ENCODE peak calls at places on chromosomes 6 and 20, in ten cellular contexts. One of them, this sample, is unnamed.

GRCh38 chr20:37228111-37228510 is 33.5 kb downstream of the GHRH start:
- DNase-seq in MCF 10A: no peak
- DNase-seq in uterus: no peak
- DNase-seq in lower lobe of right lung: no peak
- DNase-seq in astrocyte: no peak
- DNase-seq in left cardiac atrium: no peak
- DNase-seq in NCI-H774: no peak
- DNase-seq in foreskin fibroblast: no peak
- DNase-seq in AG08396: no peak
- DNase-seq in ecto neural progenitor cell: no peak
- DNase-seq in this sample: no peak

GRCh38 chr20:5569021-5569420 is 181.2 kb upstream of the SHLD1 start:
- DNase-seq in MCF 10A: peak
- DNase-seq in uterus: peak
- DNase-seq in lower lobe of right lung: no peak
- DNase-seq in astrocyte: peak
- DNase-seq in left cardiac atrium: no peak
- DNase-seq in NCI-H774: no peak
- DNase-seq in foreskin fibroblast: peak
- DNase-seq in AG08396: no peak
- DNase-seq in ecto neural progenitor cell: no peak
- DNase-seq in this sample: peak

GRCh38 chr6:80728830-80729229 is 622.4 kb downstream of the BCKDHB start:
- DNase-seq in MCF 10A: no peak
- DNase-seq in uterus: no peak
- DNase-seq in lower lobe of right lung: no peak
- DNase-seq in astrocyte: no peak
- DNase-seq in left cardiac atrium: no peak
- DNase-seq in NCI-H774: no peak
- DNase-seq in foreskin fibroblast: no peak
- DNase-seq in AG08396: no peak
- DNase-seq in ecto neural progenitor cell: no peak
- DNase-seq in this sample: no peak

GRCh38 chr6:10343320-10343719 is 71.6 kb downstream of the TFAP2A start:
- DNase-seq in MCF 10A: no peak
- DNase-seq in uterus: no peak
- DNase-seq in lower lobe of right lung: no peak
- DNase-seq in astrocyte: no peak
- DNase-seq in left cardiac atrium: no peak
- DNase-seq in NCI-H774: no peak
- DNase-seq in foreskin fibroblast: no peak
- DNase-seq in AG08396: no peak
- DNase-seq in ecto neural progenitor cell: no peak
- DNase-seq in this sample: no peak

GRCh38 chr6:70396796-70397729 is 16.2 kb upstream of the FAM135A start:
- DNase-seq in MCF 10A: peak
- DNase-seq in uterus: no peak
- DNase-seq in lower lobe of right lung: no peak
- DNase-seq in astrocyte: no peak
- DNase-seq in left cardiac atrium: no peak
- DNase-seq in NCI-H774: no peak
- DNase-seq in foreskin fibroblast: no peak
- DNase-seq in AG08396: no peak
- DNase-seq in ecto neural progenitor cell: no peak
- DNase-seq in this sample: no peak

GRCh38 chr20:58584881-58585752 is 66.0 kb upstream of the STX16 start:
- DNase-seq in MCF 10A: no peak
- DNase-seq in uterus: peak
- DNase-seq in lower lobe of right lung: no peak
- DNase-seq in astrocyte: peak
- DNase-seq in left cardiac atrium: no peak
- DNase-seq in NCI-H774: no peak
- DNase-seq in foreskin fibroblast: peak
- DNase-seq in AG08396: peak
- DNase-seq in ecto neural progenitor cell: no peak
- DNase-seq in this sample: no peak

GRCh38 chr20:13205402-13205801 is 15.7 kb upstream of the ISM1 start:
- DNase-seq in MCF 10A: no peak
- DNase-seq in uterus: no peak
- DNase-seq in lower lobe of right lung: no peak
- DNase-seq in astrocyte: no peak
- DNase-seq in left cardiac atrium: no peak
- DNase-seq in NCI-H774: no peak
- DNase-seq in foreskin fibroblast: no peak
- DNase-seq in AG08396: no peak
- DNase-seq in ecto neural progenitor cell: no peak
- DNase-seq in this sample: no peak

GRCh38 chr6:163529605-163530004 is 115.1 kb downstream of the QKI start:
- DNase-seq in MCF 10A: peak
- DNase-seq in uterus: no peak
- DNase-seq in lower lobe of right lung: no peak
- DNase-seq in astrocyte: peak
- DNase-seq in left cardiac atrium: no peak
- DNase-seq in NCI-H774: no peak
- DNase-seq in foreskin fibroblast: peak
- DNase-seq in AG08396: peak
- DNase-seq in ecto neural progenitor cell: no peak
- DNase-seq in this sample: no peak

GRCh38 chr6:156017838-156018237 is 562.2 kb upstream of the NOX3 start:
- DNase-seq in MCF 10A: no peak
- DNase-seq in uterus: no peak
- DNase-seq in lower lobe of right lung: no peak
- DNase-seq in astrocyte: peak
- DNase-seq in left cardiac atrium: no peak
- DNase-seq in NCI-H774: no peak
- DNase-seq in foreskin fibroblast: no peak
- DNase-seq in AG08396: no peak
- DNase-seq in ecto neural progenitor cell: no peak
- DNase-seq in this sample: no peak

GRCh38 chr6:129342243-129342642 is 367.7 kb downstream of the ARHGAP18 start:
- DNase-seq in MCF 10A: peak
- DNase-seq in uterus: no peak
- DNase-seq in lower lobe of right lung: no peak
- DNase-seq in astrocyte: no peak
- DNase-seq in left cardiac atrium: no peak
- DNase-seq in NCI-H774: no peak
- DNase-seq in foreskin fibroblast: peak
- DNase-seq in AG08396: no peak
- DNase-seq in ecto neural progenitor cell: no peak
- DNase-seq in this sample: no peak

GRCh38 chr20:56940466-56940865 is 311.4 kb downstream of the TFAP2C start:
- DNase-seq in MCF 10A: no peak
- DNase-seq in uterus: no peak
- DNase-seq in lower lobe of right lung: no peak
- DNase-seq in astrocyte: no peak
- DNase-seq in left cardiac atrium: no peak
- DNase-seq in NCI-H774: no peak
- DNase-seq in foreskin fibroblast: no peak
- DNase-seq in AG08396: no peak
- DNase-seq in ecto neural progenitor cell: no peak
- DNase-seq in this sample: no peak

GRCh38 chr6:74510878-74511277 is 695.0 kb downstream of the COL12A1 start:
- DNase-seq in MCF 10A: peak
- DNase-seq in uterus: no peak
- DNase-seq in lower lobe of right lung: no peak
- DNase-seq in astrocyte: peak
- DNase-seq in left cardiac atrium: no peak
- DNase-seq in NCI-H774: no peak
- DNase-seq in foreskin fibroblast: peak
- DNase-seq in AG08396: no peak
- DNase-seq in ecto neural progenitor cell: no peak
- DNase-seq in this sample: no peak

GRCh38 chr6:57252975-57253374 is 30.9 kb upstream of the RAB23 start:
- DNase-seq in MCF 10A: no peak
- DNase-seq in uterus: peak
- DNase-seq in lower lobe of right lung: no peak
- DNase-seq in astrocyte: peak
- DNase-seq in left cardiac atrium: no peak
- DNase-seq in NCI-H774: no peak
- DNase-seq in foreskin fibroblast: peak
- DNase-seq in AG08396: peak
- DNase-seq in ecto neural progenitor cell: no peak
- DNase-seq in this sample: no peak

GRCh38 chr6:134035823-134036296 is 16.6 kb downstream of the SLC2A12 start:
- DNase-seq in MCF 10A: peak
- DNase-seq in uterus: no peak
- DNase-seq in lower lobe of right lung: no peak
- DNase-seq in astrocyte: peak
- DNase-seq in left cardiac atrium: no peak
- DNase-seq in NCI-H774: peak
- DNase-seq in foreskin fibroblast: peak
- DNase-seq in AG08396: no peak
- DNase-seq in ecto neural progenitor cell: no peak
- DNase-seq in this sample: no peak

GRCh38 chr20:19964289-19965263 is 52.6 kb upstream of the NAA20 start:
- DNase-seq in MCF 10A: peak
- DNase-seq in uterus: peak
- DNase-seq in lower lobe of right lung: peak
- DNase-seq in astrocyte: peak
- DNase-seq in left cardiac atrium: peak
- DNase-seq in NCI-H774: no peak
- DNase-seq in foreskin fibroblast: peak
- DNase-seq in AG08396: peak
- DNase-seq in ecto neural progenitor cell: no peak
- DNase-seq in this sample: peak

GRCh38 chr6:2841264-2842138 is at the start of gene SERPINB1:
- DNase-seq in MCF 10A: peak
- DNase-seq in uterus: peak
- DNase-seq in lower lobe of right lung: peak
- DNase-seq in astrocyte: peak
- DNase-seq in left cardiac atrium: peak
- DNase-seq in NCI-H774: peak
- DNase-seq in foreskin fibroblast: peak
- DNase-seq in AG08396: peak
- DNase-seq in ecto neural progenitor cell: peak
- DNase-seq in this sample: peak

GRCh38 chr20:32605167-32605656 is 20.1 kb upstream of the NOL4L start:
- DNase-seq in MCF 10A: no peak
- DNase-seq in uterus: no peak
- DNase-seq in lower lobe of right lung: no peak
- DNase-seq in astrocyte: no peak
- DNase-seq in left cardiac atrium: no peak
- DNase-seq in NCI-H774: no peak
- DNase-seq in foreskin fibroblast: no peak
- DNase-seq in AG08396: peak
- DNase-seq in ecto neural progenitor cell: no peak
- DNase-seq in this sample: no peak

GRCh38 chr6:75118925-75119515 is 86.8 kb downstream of the COL12A1 start:
- DNase-seq in MCF 10A: no peak
- DNase-seq in uterus: no peak
- DNase-seq in lower lobe of right lung: no peak
- DNase-seq in astrocyte: no peak
- DNase-seq in left cardiac atrium: no peak
- DNase-seq in NCI-H774: no peak
- DNase-seq in foreskin fibroblast: no peak
- DNase-seq in AG08396: no peak
- DNase-seq in ecto neural progenitor cell: no peak
- DNase-seq in this sample: no peak

GRCh38 chr6:106474476-106474875 is 114.0 kb downstream of the CRYBG1 start:
- DNase-seq in MCF 10A: peak
- DNase-seq in uterus: no peak
- DNase-seq in lower lobe of right lung: no peak
- DNase-seq in astrocyte: no peak
- DNase-seq in left cardiac atrium: no peak
- DNase-seq in NCI-H774: no peak
- DNase-seq in foreskin fibroblast: peak
- DNase-seq in AG08396: no peak
- DNase-seq in ecto neural progenitor cell: no peak
- DNase-seq in this sample: no peak

GRCh38 chr6:47126647-47127339 is 84.7 kb upstream of the ADGRF1 start:
- DNase-seq in MCF 10A: peak
- DNase-seq in uterus: no peak
- DNase-seq in lower lobe of right lung: no peak
- DNase-seq in astrocyte: no peak
- DNase-seq in left cardiac atrium: no peak
- DNase-seq in NCI-H774: no peak
- DNase-seq in foreskin fibroblast: no peak
- DNase-seq in AG08396: no peak
- DNase-seq in ecto neural progenitor cell: no peak
- DNase-seq in this sample: peak

GRCh38 chr20:652611-653109 is 340 bp downstream of the SRXN1 start:
- DNase-seq in MCF 10A: peak
- DNase-seq in uterus: no peak
- DNase-seq in lower lobe of right lung: peak
- DNase-seq in astrocyte: peak
- DNase-seq in left cardiac atrium: peak
- DNase-seq in NCI-H774: no peak
- DNase-seq in foreskin fibroblast: peak
- DNase-seq in AG08396: peak
- DNase-seq in ecto neural progenitor cell: no peak
- DNase-seq in this sample: no peak

GRCh38 chr6:37487891-37488290 is 11.8 kb downstream of the CCDC167 start:
- DNase-seq in MCF 10A: no peak
- DNase-seq in uterus: no peak
- DNase-seq in lower lobe of right lung: no peak
- DNase-seq in astrocyte: no peak
- DNase-seq in left cardiac atrium: no peak
- DNase-seq in NCI-H774: no peak
- DNase-seq in foreskin fibroblast: no peak
- DNase-seq in AG08396: no peak
- DNase-seq in ecto neural progenitor cell: no peak
- DNase-seq in this sample: no peak

GRCh38 chr20:41694796-41695195 is 76.6 kb upstream of the CHD6 start:
- DNase-seq in MCF 10A: no peak
- DNase-seq in uterus: no peak
- DNase-seq in lower lobe of right lung: no peak
- DNase-seq in astrocyte: no peak
- DNase-seq in left cardiac atrium: no peak
- DNase-seq in NCI-H774: no peak
- DNase-seq in foreskin fibroblast: no peak
- DNase-seq in AG08396: no peak
- DNase-seq in ecto neural progenitor cell: no peak
- DNase-seq in this sample: no peak

GRCh38 chr6:46734867-46735719 is at the start of gene PLA2G7:
- DNase-seq in MCF 10A: peak
- DNase-seq in uterus: no peak
- DNase-seq in lower lobe of right lung: peak
- DNase-seq in astrocyte: peak
- DNase-seq in left cardiac atrium: no peak
- DNase-seq in NCI-H774: no peak
- DNase-seq in foreskin fibroblast: peak
- DNase-seq in AG08396: peak
- DNase-seq in ecto neural progenitor cell: peak
- DNase-seq in this sample: no peak

GRCh38 chr20:49768204-49769124 is 44.2 kb upstream of the SLC9A8 start:
- DNase-seq in MCF 10A: peak
- DNase-seq in uterus: peak
- DNase-seq in lower lobe of right lung: peak
- DNase-seq in astrocyte: peak
- DNase-seq in left cardiac atrium: peak
- DNase-seq in NCI-H774: peak
- DNase-seq in foreskin fibroblast: peak
- DNase-seq in AG08396: peak
- DNase-seq in ecto neural progenitor cell: no peak
- DNase-seq in this sample: peak

GRCh38 chr6:100217641-100218040 is 223.6 kb upstream of the MCHR2 start:
- DNase-seq in MCF 10A: no peak
- DNase-seq in uterus: no peak
- DNase-seq in lower lobe of right lung: no peak
- DNase-seq in astrocyte: no peak
- DNase-seq in left cardiac atrium: no peak
- DNase-seq in NCI-H774: no peak
- DNase-seq in foreskin fibroblast: peak
- DNase-seq in AG08396: no peak
- DNase-seq in ecto neural progenitor cell: no peak
- DNase-seq in this sample: no peak

This sample was measured in NCI-H2029 treated with DMSO at 0.1 percent for 48 hours.